ENCODE peak calls at places on chromosomes 7 and 10, in eight cellular contexts. H, I, A, C, E, B, M and T are unnamed samples.

GRCh38 chr10:52778511-52779392 is 6.2 kb upstream of the MBL2 start:
- DNase-seq in H (peak; percentile 24), I (no peak), A (no peak), C (peak; percentile 8), E (peak; percentile 12), B (no peak), M (peak; percentile 57), T (peak; percentile 7)

GRCh38 chr7:50552921-50553320 is 12.3 kb downstream of the DDC start:
- DNase-seq in H (no peak), I (no peak), A (no peak), C (peak; percentile 60), E (no peak), B (peak; percentile 24), M (peak; percentile 75), T (no peak)

GRCh38 chr7:47549397-47549796 is 32.5 kb downstream of the TNS3 start:
- DNase-seq in H (no peak), I (no peak), A (no peak), C (no peak), E (no peak), B (no peak), M (no peak), T (no peak)

GRCh38 chr7:158472631-158473030 is 115.0 kb downstream of the PTPRN2 start:
- DNase-seq in H (no peak), I (no peak), A (no peak), C (no peak), E (no peak), B (no peak), M (no peak), T (no peak)

GRCh38 chr7:26443761-26444160 is 152.1 kb downstream of the SNX10 start:
- DNase-seq in H (no peak), I (no peak), A (no peak), C (no peak), E (no peak), B (no peak), M (no peak), T (no peak)

GRCh38 chr7:89726548-89726947 is 427.7 kb upstream of the STEAP1 start:
- DNase-seq in H (no peak), I (no peak), A (no peak), C (no peak), E (no peak), B (no peak), M (no peak), T (no peak)

GRCh38 chr10:100710151-100710871 is 35.1 kb upstream of the PAX2 start:
- DNase-seq in H (no peak), I (no peak), A (peak; percentile 41), C (peak; percentile 59), E (peak; percentile 53), B (no peak), M (no peak), T (no peak)

GRCh38 chr10:60237977-60238376 is 151.7 kb downstream of the ANK3 start:
- DNase-seq in H (no peak), I (peak; percentile 28), A (no peak), C (no peak), E (no peak), B (no peak), M (peak; percentile 20), T (no peak)

GRCh38 chr10:85918371-85918770 is 448.2 kb downstream of the GRID1 start:
- DNase-seq in H (no peak), I (no peak), A (no peak), C (no peak), E (no peak), B (no peak), M (no peak), T (no peak)

GRCh38 chr7:132618271-132618955 is 42.1 kb upstream of the PLXNA4 start:
- DNase-seq in H (no peak), I (no peak), A (no peak), C (no peak), E (no peak), B (no peak), M (no peak), T (no peak)

GRCh38 chr7:13910805-13911551 is 78.5 kb downstream of the ETV1 start:
- DNase-seq in H (no peak), I (no peak), A (no peak), C (no peak), E (no peak), B (no peak), M (no peak), T (no peak)

GRCh38 chr10:100340948-100341847 is 5.8 kb upstream of the SCD start:
- DNase-seq in H (no peak), I (no peak), A (no peak), C (peak; percentile 87), E (no peak), B (no peak), M (peak; percentile 63), T (no peak)

GRCh38 chr7:98784216-98784785 is 85.5 kb downstream of the TMEM130 start:
- DNase-seq in H (no peak), I (no peak), A (no peak), C (no peak), E (no peak), B (no peak), M (no peak), T (no peak)

GRCh38 chr10:119770928-119771327 is 45.1 kb downstream of the INPP5F start:
- DNase-seq in H (no peak), I (no peak), A (no peak), C (no peak), E (no peak), B (no peak), M (peak; percentile 36), T (no peak)

GRCh38 chr10:53754851-53755250 is 982.3 kb upstream of the MBL2 start:
- DNase-seq in H (no peak), I (no peak), A (no peak), C (no peak), E (no peak), B (no peak), M (peak; percentile 36), T (no peak)

GRCh38 chr7:37414352-37414983 is 34.2 kb downstream of the ELMO1 start:
- DNase-seq in H (no peak), I (no peak), A (no peak), C (no peak), E (no peak), B (no peak), M (no peak), T (no peak)

GRCh38 chr10:73169320-73169719 is 1.4 kb downstream of the FAM149B1 start:
- DNase-seq in H (no peak), I (no peak), A (no peak), C (no peak), E (no peak), B (no peak), M (no peak), T (no peak)

GRCh38 chr7:113085781-113086390 is 741 bp downstream of the GPR85 start:
- DNase-seq in H (no peak), I (no peak), A (no peak), C (no peak), E (no peak), B (no peak), M (peak; percentile 43), T (no peak)

GRCh38 chr7:151745090-151745638 is 131.8 kb downstream of the PRKAG2 start:
- DNase-seq in H (peak; percentile 64), I (no peak), A (peak; percentile 93), C (peak; percentile 25), E (no peak), B (no peak), M (peak; percentile 95), T (no peak)
- TF ChIP-seq CTCF in H (peak; percentile 73), I (no peak), A (peak; percentile 51), C (peak; percentile 11), E (no peak), B (peak; percentile 52), M (peak; percentile 62), T (peak; percentile 19)

DNA sequence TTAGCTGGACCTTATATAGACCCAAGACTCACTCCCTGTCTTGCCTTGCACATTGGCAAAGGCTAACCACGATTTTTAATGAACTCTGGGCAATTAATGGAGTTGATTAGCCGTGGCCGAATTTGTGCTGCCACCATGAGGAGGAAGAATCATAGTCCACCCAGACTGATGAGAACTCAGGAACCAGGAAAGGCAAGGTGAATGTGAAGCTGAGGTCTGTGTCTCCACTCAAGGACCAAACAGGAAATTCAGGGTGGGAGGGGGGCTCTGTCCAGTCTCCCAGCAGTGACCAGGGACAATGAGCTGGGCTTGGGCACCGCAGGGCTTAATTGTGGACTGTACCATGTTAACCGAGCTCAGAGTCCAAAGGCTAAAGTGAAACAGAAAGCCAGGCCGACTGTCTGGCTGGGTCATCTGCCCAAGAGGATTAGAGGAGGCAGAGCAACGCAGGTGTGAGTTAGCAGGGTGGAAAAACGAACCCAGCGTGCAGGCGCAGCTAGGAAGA is 127.0 kb upstream of the JCAD start:
- DNase-seq in H (no peak), I (no peak), A (no peak), C (peak; percentile 49), E (peak; percentile 55), B (no peak), M (no peak), T (no peak)
- TF ChIP-seq CTCF in H (peak; percentile 27), I (no peak), A (peak; percentile 19), C (peak; percentile 33), E (peak; percentile 31), B (peak; percentile 34), M (peak; percentile 38), T (peak; percentile 22)

DNA sequence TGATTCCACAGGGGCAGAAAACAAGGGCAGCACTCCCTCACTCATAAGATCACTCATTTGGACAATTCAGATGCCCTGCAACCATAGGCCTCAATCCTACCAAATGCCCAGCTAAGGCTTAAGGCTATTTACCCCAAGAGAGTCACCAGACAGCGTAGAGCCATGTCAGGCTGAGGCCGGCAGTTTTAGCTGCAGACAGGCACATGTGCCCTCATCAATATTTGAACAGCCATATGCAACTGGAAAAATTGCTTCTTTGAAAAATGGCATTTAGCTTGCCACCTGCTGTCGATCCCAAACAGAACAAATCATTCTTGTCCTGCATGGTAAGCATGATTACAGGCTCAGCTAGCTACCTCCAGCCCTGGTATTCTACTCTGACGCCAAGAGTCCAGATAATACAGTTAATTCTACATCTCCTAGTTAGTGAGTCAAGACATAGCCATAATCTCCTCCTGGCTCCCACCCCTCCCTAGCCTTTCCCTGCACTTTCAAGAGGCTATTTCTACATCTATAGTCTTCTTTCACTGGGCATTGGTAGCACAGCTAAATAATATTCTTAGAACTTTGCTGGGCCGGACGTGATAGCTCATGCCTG is 7.7 kb downstream of the CREB3L2 start:
- DNase-seq in H (no peak), I (no peak), A (no peak), C (no peak), E (no peak), B (no peak), M (no peak), T (no peak)
- TF ChIP-seq CTCF in H (no peak), I (no peak), A (no peak), C (no peak), E (no peak), B (no peak), M (no peak), T (no peak)

GRCh38 chr10:71244638-71245419 is 32.5 kb downstream of the UNC5B start:
- DNase-seq in H (no peak), I (no peak), A (no peak), C (peak; percentile 31), E (no peak), B (peak; percentile 84), M (peak; percentile 96), T (peak; percentile 97)

GRCh38 chr10:71243756-71244637 is 31.6 kb downstream of the UNC5B start:
- DNase-seq in H (no peak), I (no peak), A (no peak), C (no peak), E (no peak), B (no peak), M (peak; percentile 60), T (no peak)

GRCh38 chr10:71241114-71241898 is 28.9 kb downstream of the UNC5B start:
- DNase-seq in H (no peak), I (no peak), A (no peak), C (peak; percentile 58), E (no peak), B (no peak), M (peak; percentile 80), T (peak; percentile 64)

GRCh38 chr10:71241899-71242620 is 29.7 kb downstream of the UNC5B start:
- DNase-seq in H (no peak), I (no peak), A (no peak), C (peak; percentile 24), E (no peak), B (no peak), M (no peak), T (no peak)

GRCh38 chr10:71242621-71243009 is 30.2 kb downstream of the UNC5B start:
- DNase-seq in H (no peak), I (no peak), A (no peak), C (no peak), E (no peak), B (no peak), M (no peak), T (no peak)
- TF ChIP-seq CTCF in H (peak; percentile 22), I (no peak), A (no peak), C (no peak), E (peak; percentile 27), B (no peak), M (no peak), T (peak; percentile 2)